ENCODE peak calls at places on chromosomes 3 and 15, in eight cellular contexts. J is choroid plexus epithelial cell, Y is fibroblast of mammary gland, W is neural progenitor cell, L is dorsolateral prefrontal cortex, I is psoas muscle, K is tibial artery, X is fibroblast of pulmonary artery. O is an unnamed sample.

GRCh38 chr15:70195171-70195807 is 97.6 kb upstream of the TLE3 start:
- DNase-seq in I (no peak), J (no peak), X (no peak), K (no peak), Y (no peak), W (no peak), L (no peak), O (no peak)

GRCh38 chr3:136984837-136985236 is 27.1 kb downstream of the IL20RB start:
- DNase-seq in W (no peak), I (no peak), X (peak), Y (no peak), J (peak), K (no peak), L (no peak), O (peak)

GRCh38 chr15:63107895-63108546 is 13.6 kb upstream of the LACTB start:
- DNase-seq in L (no peak), W (no peak), I (no peak), K (peak), J (peak), Y (peak), X (peak), O (peak)

GRCh38 chr3:13548696-13549512 is at the start of gene FBLN2:
- DNase-seq in K (no peak), L (no peak), Y (no peak), X (peak), J (peak), W (peak), I (peak), O (peak)

GRCh38 chr15:51288143-51289065 is 50.0 kb downstream of the CYP19A1 start:
- DNase-seq in J (no peak), K (no peak), X (peak), Y (no peak), W (no peak), I (no peak), L (no peak), O (peak)

GRCh38 chr15:35043380-35044095 is 41.6 kb downstream of the NANOGP8 start:
- DNase-seq in I (no peak), W (no peak), Y (peak), L (no peak), K (no peak), J (peak), X (no peak), O (peak)

GRCh38 chr3:50256978-50257890 is 11.7 kb upstream of the SEMA3B start:
- DNase-seq in J (peak), X (peak), L (no peak), W (peak), K (no peak), Y (no peak), I (no peak), O (peak)

GRCh38 chr3:156792945-156793344 is 33.2 kb upstream of the LEKR1 start:
- DNase-seq in L (no peak), Y (peak), I (no peak), K (no peak), W (no peak), X (no peak), J (peak), O (no peak)

GRCh38 chr15:53808058-53808703 is 48.7 kb upstream of the WDR72 start:
- DNase-seq in I (no peak), X (peak), L (no peak), K (no peak), Y (peak), W (peak), J (peak), O (peak)

GRCh38 chr3:23859012-23859743 is 53.4 kb downstream of the UBE2E1 start:
- DNase-seq in I (peak), J (peak), W (no peak), K (no peak), Y (peak), L (no peak), X (peak), O (peak)

GRCh38 chr3:127439621-127440020 is 150.9 kb downstream of the TPRA1 start:
- DNase-seq in W (no peak), X (no peak), L (no peak), K (peak), J (no peak), Y (no peak), I (no peak), O (no peak)

GRCh38 chr3:100590840-100591147 is 18.6 kb upstream of the ADGRG7 start:
- DNase-seq in I (no peak), X (no peak), K (no peak), W (no peak), Y (no peak), J (no peak), L (no peak), O (no peak)

GRCh38 chr15:60390931-60391501 is 6.8 kb downstream of the ANXA2 start:
- DNase-seq in X (peak), Y (peak), K (peak), L (no peak), W (peak), I (peak), J (peak), O (peak)

GRCh38 chr3:181358060-181358459 is 353.7 kb upstream of the SOX2 start:
- DNase-seq in X (no peak), K (no peak), L (no peak), Y (no peak), W (no peak), I (no peak), J (no peak), O (no peak)

GRCh38 chr15:89406218-89406716 is 71.6 kb upstream of the POLG start:
- DNase-seq in J (no peak), W (peak), L (no peak), Y (no peak), X (no peak), I (no peak), K (no peak), O (no peak)

GRCh38 chr3:194381460-194381875 is 11.9 kb upstream of the LRRC15 start:
- DNase-seq in W (no peak), X (no peak), J (no peak), I (no peak), L (peak), K (peak), Y (no peak), O (no peak)

GRCh38 chr3:70729845-70730244 is 417.4 kb upstream of the MDFIC2 start:
- DNase-seq in Y (no peak), I (no peak), L (no peak), K (no peak), X (no peak), W (no peak), J (no peak), O (no peak)

GRCh38 chr3:58183221-58183620 is 27.6 kb downstream of the DNASE1L3 start:
- DNase-seq in L (no peak), Y (no peak), K (no peak), W (no peak), I (no peak), X (no peak), J (no peak), O (no peak)

GRCh38 chr3:159273608-159274007 is 471.8 kb downstream of the MFSD1 start:
- DNase-seq in W (peak), J (peak), X (peak), K (no peak), I (no peak), Y (peak), L (no peak), O (peak)

GRCh38 chr3:140292154-140292553 is 357.2 kb downstream of the CLSTN2 start:
- DNase-seq in I (no peak), W (no peak), X (peak), K (no peak), L (no peak), Y (peak), J (peak), O (peak)

GRCh38 chr15:80921736-80922135 is 67.9 kb downstream of the MESD start:
- DNase-seq in X (no peak), I (no peak), Y (no peak), J (no peak), L (no peak), K (no peak), W (no peak), O (no peak)

GRCh38 chr3:52606373-52607085 is 70.1 kb downstream of the UQCC5 start:
- DNase-seq in K (no peak), W (no peak), J (peak), I (no peak), L (no peak), Y (peak), X (peak), O (peak)

GRCh38 chr3:66582721-66583141 is 81.9 kb upstream of the LRIG1 start:
- DNase-seq in X (no peak), I (no peak), K (no peak), J (peak), W (no peak), Y (peak), L (no peak), O (no peak)

GRCh38 chr3:142353571-142353970 is 94.3 kb downstream of the XRN1 start:
- DNase-seq in L (no peak), Y (no peak), I (no peak), K (no peak), W (no peak), J (peak), X (peak), O (peak)

GRCh38 chr15:27095809-27096580 is 125.0 kb downstream of the GABRG3 start:
- DNase-seq in K (no peak), I (no peak), J (no peak), Y (peak), L (no peak), W (no peak), X (no peak), O (no peak)

GRCh38 chr3:10411598-10412332 is 90.9 kb upstream of the SEC13 start:
- DNase-seq in L (no peak), X (no peak), W (no peak), K (no peak), I (no peak), Y (no peak), J (no peak), O (no peak)

GRCh38 chr3:10408680-10409079 is 87.8 kb upstream of the SEC13 start:
- DNase-seq in K (no peak), I (no peak), L (peak), J (peak), X (peak), W (no peak), Y (no peak), O (no peak)

GRCh38 chr3:10407361-10407760 is 86.4 kb upstream of the SEC13 start:
- DNase-seq in K (no peak), W (no peak), X (no peak), I (no peak), Y (no peak), L (no peak), J (no peak), O (no peak)

GRCh38 chr3:10413041-10413440 is 92.1 kb upstream of the SEC13 start:
- DNase-seq in I (no peak), K (no peak), J (no peak), X (no peak), L (no peak), W (no peak), Y (no peak), O (no peak)

DNA sequence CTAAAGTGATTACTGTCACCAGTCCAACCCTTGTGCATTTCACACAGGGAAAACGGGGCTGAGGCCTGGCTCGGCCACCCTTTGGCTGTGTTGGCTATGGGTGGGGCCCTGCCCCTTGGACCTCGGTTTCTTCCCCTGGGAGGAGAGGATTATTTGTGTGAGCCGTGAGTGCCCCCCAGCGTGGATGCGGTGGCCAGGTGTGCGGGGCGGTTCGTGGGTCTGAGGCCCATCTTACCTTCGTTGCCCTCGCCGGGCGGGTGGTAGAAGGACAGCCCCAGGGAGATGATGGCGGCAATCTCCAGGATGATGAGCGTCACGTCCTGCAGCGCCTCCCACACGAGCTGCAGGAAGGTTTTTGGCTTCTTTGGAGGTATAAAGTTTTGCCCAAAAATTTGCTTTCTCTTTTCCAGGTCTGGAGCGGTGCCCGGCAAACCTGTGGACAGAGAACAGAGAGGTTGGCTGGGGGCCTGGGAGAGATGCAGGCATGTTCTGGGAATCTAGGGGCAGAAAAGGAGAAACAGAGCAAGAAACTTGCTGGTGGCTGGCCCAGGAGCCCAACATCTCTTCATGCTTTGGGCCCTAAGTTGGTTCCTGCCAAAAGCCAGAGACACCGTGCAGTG is 89.6 kb upstream of the SEC13 start:
- DNase-seq in K (no peak), L (no peak), X (no peak), J (no peak), W (no peak), I (no peak), Y (no peak), O (no peak)
- TF ChIP-seq CTCF in K (no peak), L (no peak), X (no peak), J (no peak), W (no peak), I (no peak), Y (no peak), O (no peak)

GRCh38 chr15:101351736-101352135 is 56.7 kb upstream of the SNRPA1 start:
- DNase-seq in X (no peak), I (no peak), J (no peak), W (no peak), Y (no peak), L (no peak), K (no peak), O (no peak)

GRCh38 chr15:101348015-101348414 is 53.0 kb upstream of the SNRPA1 start:
- DNase-seq in J (no peak), W (no peak), L (no peak), I (no peak), X (no peak), K (no peak), Y (no peak), O (no peak)

GRCh38 chr15:101348643-101349496 is 53.8 kb upstream of the SNRPA1 start:
- DNase-seq in J (no peak), W (no peak), X (peak), L (no peak), Y (no peak), I (no peak), K (no peak), O (no peak)

GRCh38 chr15:101347454-101347853 is 52.4 kb upstream of the SNRPA1 start:
- DNase-seq in X (no peak), W (no peak), J (no peak), L (no peak), Y (no peak), K (no peak), I (no peak), O (no peak)

GRCh38 chr15:101349497-101349951 is 54.5 kb upstream of the SNRPA1 start:
- DNase-seq in Y (no peak), J (no peak), I (no peak), L (no peak), K (no peak), W (no peak), X (no peak), O (no peak)
- H3K4me3 ChIP-seq in Y (no peak), J (no peak), I (no peak), L (no peak), K (no peak), W (no peak), X (no peak), O (no peak)

DNA sequence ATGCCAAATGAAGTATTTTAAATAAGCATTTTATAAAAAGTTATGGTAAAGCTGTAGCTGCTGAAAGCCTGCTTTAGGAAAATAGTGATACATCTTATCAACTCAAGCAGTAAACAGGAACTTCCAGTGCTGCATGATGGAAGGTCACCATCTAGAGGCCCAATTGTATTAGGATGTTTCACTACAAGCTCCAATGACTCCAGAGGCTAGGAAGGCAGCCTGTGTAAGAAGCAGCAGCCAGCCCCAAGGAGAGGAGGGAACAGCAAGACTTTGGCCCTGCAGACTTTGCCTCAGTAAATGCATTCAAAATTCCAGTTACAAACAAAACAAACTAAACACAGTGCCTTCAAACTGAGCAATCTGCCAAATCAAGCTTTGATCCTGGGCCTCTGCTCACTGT is 32.1 kb downstream of the ILDR1 start:
- DNase-seq in J (no peak), L (no peak), W (peak), K (no peak), Y (no peak), I (no peak), X (peak), O (no peak)
- TF ChIP-seq CTCF in J (no peak), L (no peak), W (peak), K (no peak), Y (no peak), I (no peak), X (no peak), O (no peak)

GRCh38 chr3:105906345-105906744 is 37.5 kb upstream of the CBLB start:
- DNase-seq in J (no peak), X (no peak), I (no peak), L (no peak), Y (peak), K (no peak), W (no peak), O (no peak)

GRCh38 chr3:105906834-105907233 is 38.0 kb upstream of the CBLB start:
- DNase-seq in Y (peak), K (no peak), I (peak), X (peak), W (no peak), J (peak), L (no peak), O (peak)

GRCh38 chr3:105905328-105905727 is 36.5 kb upstream of the CBLB start:
- DNase-seq in J (no peak), I (no peak), W (no peak), Y (no peak), X (peak), K (no peak), L (no peak), O (no peak)

GRCh38 chr3:105904683-105905320 is 36.0 kb upstream of the CBLB start:
- DNase-seq in W (no peak), Y (peak), K (no peak), I (no peak), L (no peak), X (peak), J (peak), O (peak)

DNA sequence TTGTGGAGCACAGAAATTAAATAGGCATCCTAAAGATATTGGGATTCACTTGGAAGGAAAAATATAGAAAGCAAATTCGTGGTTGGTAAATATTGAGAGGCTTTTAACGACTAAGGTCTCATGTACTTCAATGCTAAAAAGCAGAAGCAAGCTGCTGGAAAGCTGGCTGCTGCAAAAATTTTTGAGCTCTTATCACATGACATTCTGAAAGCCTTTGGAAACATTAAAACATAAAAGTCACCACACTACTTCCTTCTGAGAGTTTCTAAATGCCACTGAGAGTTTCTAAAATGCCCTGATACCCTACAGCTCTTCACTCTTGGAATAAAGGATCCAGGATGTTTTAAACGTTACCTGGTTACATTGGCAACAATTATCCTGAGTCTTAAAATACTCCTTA is 39.0 kb upstream of the CBLB start:
- DNase-seq in J (peak), Y (no peak), I (no peak), K (no peak), X (peak), W (no peak), L (no peak), O (peak)
- H3K4me3 ChIP-seq in J (no peak), Y (no peak), I (no peak), K (no peak), X (no peak), W (no peak), L (no peak), O (no peak)

DNA sequence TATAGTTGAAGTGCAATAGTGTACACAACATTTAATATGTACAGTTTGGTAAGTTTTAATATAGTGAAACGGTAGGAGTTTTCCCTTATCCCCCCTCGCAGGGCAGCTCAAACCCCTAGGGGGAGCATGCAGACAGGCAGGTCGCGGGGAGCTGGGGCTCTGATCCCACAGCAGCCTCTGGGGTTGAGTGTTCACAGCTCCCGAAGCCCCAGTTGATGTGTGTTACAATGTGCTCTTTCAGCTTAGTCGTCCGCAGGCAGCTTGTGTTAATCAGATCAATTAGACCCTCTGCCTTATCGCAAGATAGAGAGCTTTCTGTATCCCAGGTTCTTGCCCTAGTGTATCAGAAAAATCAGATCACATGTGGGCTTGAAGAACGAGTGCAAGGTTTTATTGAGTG is 143.1 kb upstream of the CHRNA7 start:
- DNase-seq in K (no peak), W (peak), J (no peak), X (no peak), L (no peak), I (no peak), Y (no peak), O (no peak)
- TF ChIP-seq CTCF in K (no peak), W (peak), J (no peak), X (no peak), L (peak), I (no peak), Y (no peak), O (no peak)

GRCh38 chr3:169760479-169760878 is 4.4 kb downstream of the TERC start:
- DNase-seq in Y (peak), X (peak), J (peak), K (no peak), L (no peak), I (no peak), W (no peak), O (peak)

GRCh38 chr3:169769287-169770181 is at the start of gene ACTRT3:
- DNase-seq in X (peak), W (peak), K (peak), L (peak), I (peak), Y (peak), J (peak), O (peak)

GRCh38 chr3:169764164-169764452 is 752 bp downstream of the TERC start:
- DNase-seq in K (no peak), L (no peak), X (peak), J (peak), Y (peak), W (no peak), I (no peak), O (peak)

GRCh38 chr3:169764453-169765280 is at the start of gene TERC:
- DNase-seq in X (peak), I (peak), Y (peak), J (peak), K (peak), W (peak), L (peak), O (peak)

GRCh38 chr3:169765281-169765624 is 393 bp upstream of the TERC start:
- DNase-seq in I (no peak), J (no peak), L (no peak), K (no peak), W (no peak), X (no peak), Y (no peak), O (no peak)
- H3K4me3 ChIP-seq in I (peak), J (peak), L (peak), K (peak), W (no peak), X (peak), Y (peak), O (peak)